ENCODE peak calls at places on chromosomes 7 and 10, in four cellular contexts. O is sigmoid colon, Q is caudate nucleus, N is T-helper 1 cell. I is an unnamed sample.

GRCh38 chr10:124375353-124375614 is 43.4 kb downstream of the OAT start:
- DNase-seq in O (no peak), Q (no peak), N (no peak), I (no peak)

GRCh38 chr10:7397049-7397448 is 13.8 kb downstream of the SFMBT2 start:
- DNase-seq in O (no peak), Q (no peak), N (no peak), I (no peak)

GRCh38 chr7:26467104-26467503 is 175.4 kb downstream of the SNX10 start:
- DNase-seq in O (no peak), Q (no peak), N (no peak), I (no peak)

GRCh38 chr10:67666416-67667043 is 29.5 kb downstream of the CTNNA3 start:
- DNase-seq in O (no peak), Q (no peak), N (no peak), I (no peak)

GRCh38 chr10:60382946-60383681 is 6.6 kb downstream of the ANK3 start:
- DNase-seq in O (no peak), Q (no peak), N (no peak), I (no peak)

GRCh38 chr7:149725916-149726315 is 47.5 kb downstream of the ZNF467 start:
- DNase-seq in O (peak; percentile 61), Q (no peak), N (no peak), I (no peak)

GRCh38 chr10:32073676-32074075 is 17.5 kb upstream of the KIF5B start:
- DNase-seq in O (no peak), Q (no peak), N (no peak), I (no peak)

GRCh38 chr10:124078028-124078427 is 15.4 kb downstream of the CHST15 start:
- DNase-seq in O (no peak), Q (no peak), N (no peak), I (no peak)

GRCh38 chr7:151905322-151905721 is 28.4 kb upstream of the PRKAG2 start:
- DNase-seq in O (no peak), Q (no peak), N (no peak), I (no peak)

GRCh38 chr7:34260282-34260681 is 354.9 kb downstream of the BMPER start:
- DNase-seq in O (no peak), Q (no peak), N (no peak), I (no peak)

GRCh38 chr10:49183596-49184542 is 4.3 kb downstream of the TMEM273 start:
- DNase-seq in O (no peak), Q (no peak), N (no peak), I (no peak)

GRCh38 chr7:21944616-21945373 is 904 bp downstream of the CDCA7L start:
- DNase-seq in O (no peak), Q (no peak), N (no peak), I (no peak)

GRCh38 chr7:17697128-17697881 is 243.0 kb downstream of the SNX13 start:
- DNase-seq in O (no peak), Q (no peak), N (no peak), I (no peak)

GRCh38 chr7:143408686-143409551 is at the start of gene EPHA1:
- DNase-seq in O (no peak), Q (no peak), N (peak; percentile 48), I (no peak)

GRCh38 chr7:137591444-137591843 is 247.9 kb upstream of the PTN start:
- DNase-seq in O (no peak), Q (no peak), N (no peak), I (no peak)

GRCh38 chr10:16717617-16718395 is 99.4 kb downstream of the RSU1 start:
- DNase-seq in O (no peak), Q (no peak), N (no peak), I (no peak)

GRCh38 chr7:131108212-131108980 is 219.3 kb upstream of the MKLN1 start:
- DNase-seq in O (no peak), Q (no peak), N (peak; percentile 47), I (no peak)

GRCh38 chr10:35465601-35466140 is 129.4 kb downstream of the CCNY start:
- DNase-seq in O (no peak), Q (no peak), N (no peak), I (no peak)

GRCh38 chr7:117686311-117686935 is 186.8 kb downstream of the CTTNBP2 start:
- DNase-seq in O (no peak), Q (no peak), N (no peak), I (no peak)

GRCh38 chr10:73889014-73889413 is 14.7 kb upstream of the CAMK2G start:
- DNase-seq in O (peak; percentile 77), Q (no peak), N (no peak), I (peak; percentile 83)

GRCh38 chr10:78337016-78337415 is 303.4 kb downstream of the RPS24 start:
- DNase-seq in O (peak; percentile 17), Q (no peak), N (no peak), I (no peak)

GRCh38 chr10:126223512-126224067 is 164.7 kb downstream of the ADAM12 start:
- DNase-seq in O (no peak), Q (no peak), N (no peak), I (no peak)

GRCh38 chr10:132446661-132447445 is 49.9 kb downstream of the PWWP2B start:
- DNase-seq in O (no peak), Q (no peak), N (peak; percentile 62), I (no peak)

GRCh38 chr7:95323410-95324129 is 762 bp downstream of the PON1 start:
- DNase-seq in O (no peak), Q (no peak), N (no peak), I (no peak)

GRCh38 chr10:69506834-69507643 is 55.8 kb downstream of the TSPAN15 start:
- DNase-seq in O (peak; percentile 73), Q (no peak), N (no peak), I (peak; percentile 9)

GRCh38 chr7:120554960-120555571 is 282.1 kb downstream of the KCND2 start:
- DNase-seq in O (no peak), Q (no peak), N (no peak), I (peak; percentile 73)

GRCh38 chr7:98372993-98373392 is 27.9 kb downstream of the BAIAP2L1 start:
- DNase-seq in O (no peak), Q (no peak), N (no peak), I (peak; percentile 94)

I was measured in NCI-H1694 treated with DMSO at 0.1 percent for 48 hours.